ENCODE peak calls at places on chromosomes 13 and 19, in five cellular contexts. One of them, this sample, is unnamed.

GRCh38 chr19:54561840-54562239 is 11.8 kb upstream of the LILRA2 start:
- DNase-seq in kidney epithelial cell: no peak
- DNase-seq in AG04449: no peak
- DNase-seq in CD4-positive, alpha-beta T cell: no peak
- DNase-seq in breast epithelium: no peak
- DNase-seq in this sample: no peak

GRCh38 chr19:49688531-49689132 is 762 bp upstream of the ADM5 start:
- DNase-seq in kidney epithelial cell: no peak
- DNase-seq in AG04449: no peak
- DNase-seq in CD4-positive, alpha-beta T cell: no peak
- DNase-seq in breast epithelium: no peak
- DNase-seq in this sample: no peak

GRCh38 chr13:52162279-52163101 is 3.1 kb upstream of the NEK3 start:
- DNase-seq in breast epithelium: no peak
- DNase-seq in kidney epithelial cell: no peak
- DNase-seq in AG04449: no peak
- DNase-seq in CD4-positive, alpha-beta T cell: no peak
- DNase-seq in this sample: no peak

GRCh38 chr13:50733392-50733791 is 110.1 kb downstream of the DLEU7 start:
- DNase-seq in CD4-positive, alpha-beta T cell: no peak
- DNase-seq in AG04449: no peak
- DNase-seq in kidney epithelial cell: no peak
- DNase-seq in breast epithelium: no peak
- DNase-seq in this sample: no peak

GRCh38 chr19:45154064-45154827 is 6.5 kb downstream of the NKPD1 start:
- DNase-seq in CD4-positive, alpha-beta T cell: no peak
- DNase-seq in kidney epithelial cell: no peak
- DNase-seq in AG04449: peak
- DNase-seq in breast epithelium: no peak
- DNase-seq in this sample: peak

GRCh38 chr13:33910267-33910666 is 92.3 kb downstream of the RFC3 start:
- DNase-seq in breast epithelium: no peak
- DNase-seq in kidney epithelial cell: no peak
- DNase-seq in AG04449: no peak
- DNase-seq in CD4-positive, alpha-beta T cell: no peak
- DNase-seq in this sample: no peak

GRCh38 chr19:11736696-11737095 is 2.0 kb downstream of the ZNF823 start:
- DNase-seq in kidney epithelial cell: no peak
- DNase-seq in breast epithelium: no peak
- DNase-seq in AG04449: no peak
- DNase-seq in CD4-positive, alpha-beta T cell: no peak
- DNase-seq in this sample: peak

GRCh38 chr19:4456843-4457653 is 546 bp downstream of the UBXN6 start:
- DNase-seq in CD4-positive, alpha-beta T cell: peak
- DNase-seq in breast epithelium: no peak
- DNase-seq in AG04449: no peak
- DNase-seq in kidney epithelial cell: no peak
- DNase-seq in this sample: peak

GRCh38 chr19:47302249-47302648 is 7.4 kb upstream of the C5AR1 start:
- DNase-seq in AG04449: no peak
- DNase-seq in kidney epithelial cell: no peak
- DNase-seq in CD4-positive, alpha-beta T cell: no peak
- DNase-seq in breast epithelium: no peak
- DNase-seq in this sample: no peak

GRCh38 chr13:111373486-111373885 is 53.0 kb downstream of the TEX29 start:
- DNase-seq in CD4-positive, alpha-beta T cell: no peak
- DNase-seq in kidney epithelial cell: no peak
- DNase-seq in AG04449: no peak
- DNase-seq in breast epithelium: no peak
- DNase-seq in this sample: no peak

GRCh38 chr19:6828306-6828697 is 55.8 kb downstream of the VAV1 start:
- DNase-seq in AG04449: no peak
- DNase-seq in kidney epithelial cell: peak
- DNase-seq in CD4-positive, alpha-beta T cell: no peak
- DNase-seq in breast epithelium: no peak
- DNase-seq in this sample: peak

GRCh38 chr13:109773276-109773675 is 13.1 kb downstream of the IRS2 start:
- DNase-seq in breast epithelium: no peak
- DNase-seq in AG04449: no peak
- DNase-seq in CD4-positive, alpha-beta T cell: no peak
- DNase-seq in kidney epithelial cell: no peak
- DNase-seq in this sample: peak

GRCh38 chr19:53612762-53613526 is 18.9 kb upstream of the DPRX start:
- DNase-seq in CD4-positive, alpha-beta T cell: no peak
- DNase-seq in kidney epithelial cell: no peak
- DNase-seq in AG04449: no peak
- DNase-seq in breast epithelium: no peak
- DNase-seq in this sample: no peak

GRCh38 chr19:42201489-42202289 is 15.8 kb downstream of the DEDD2 start:
- DNase-seq in breast epithelium: no peak
- DNase-seq in AG04449: no peak
- DNase-seq in kidney epithelial cell: no peak
- DNase-seq in CD4-positive, alpha-beta T cell: peak
- DNase-seq in this sample: no peak

GRCh38 chr13:19984430-19985218 is 26.1 kb downstream of the ZMYM2 start:
- DNase-seq in breast epithelium: no peak
- DNase-seq in CD4-positive, alpha-beta T cell: no peak
- DNase-seq in kidney epithelial cell: peak
- DNase-seq in AG04449: no peak
- DNase-seq in this sample: peak

GRCh38 chr13:39048806-39049205 is 10.6 kb downstream of the NHLRC3 start:
- DNase-seq in kidney epithelial cell: no peak
- DNase-seq in AG04449: no peak
- DNase-seq in breast epithelium: no peak
- DNase-seq in CD4-positive, alpha-beta T cell: no peak
- DNase-seq in this sample: no peak

GRCh38 chr13:101985321-101985720 is 416.5 kb downstream of the FGF14 start:
- DNase-seq in AG04449: no peak
- DNase-seq in breast epithelium: no peak
- DNase-seq in CD4-positive, alpha-beta T cell: no peak
- DNase-seq in kidney epithelial cell: no peak
- DNase-seq in this sample: peak

GRCh38 chr13:113656015-113656588 is 1.9 kb downstream of the ATP4B start:
- DNase-seq in breast epithelium: no peak
- DNase-seq in kidney epithelial cell: no peak
- DNase-seq in CD4-positive, alpha-beta T cell: no peak
- DNase-seq in AG04449: no peak
- DNase-seq in this sample: no peak

GRCh38 chr13:80036845-80037504 is 304.0 kb downstream of the SPRY2 start:
- DNase-seq in kidney epithelial cell: no peak
- DNase-seq in breast epithelium: no peak
- DNase-seq in AG04449: no peak
- DNase-seq in CD4-positive, alpha-beta T cell: no peak
- DNase-seq in this sample: no peak

GRCh38 chr19:13972368-13973155 is 20.3 kb downstream of the DCAF15 start:
- DNase-seq in AG04449: no peak
- DNase-seq in breast epithelium: no peak
- DNase-seq in CD4-positive, alpha-beta T cell: no peak
- DNase-seq in kidney epithelial cell: no peak
- DNase-seq in this sample: no peak

GRCh38 chr19:33444993-33445751 is 71.7 kb downstream of the CEBPG start:
- DNase-seq in AG04449: no peak
- DNase-seq in breast epithelium: no peak
- DNase-seq in CD4-positive, alpha-beta T cell: no peak
- DNase-seq in kidney epithelial cell: no peak
- DNase-seq in this sample: no peak

GRCh38 chr13:57865600-57866294 is 234.2 kb downstream of the PCDH17 start:
- DNase-seq in AG04449: no peak
- DNase-seq in CD4-positive, alpha-beta T cell: no peak
- DNase-seq in kidney epithelial cell: no peak
- DNase-seq in breast epithelium: no peak
- DNase-seq in this sample: peak

GRCh38 chr19:16447015-16447384 is 24.8 kb downstream of the EPS15L1 start:
- DNase-seq in AG04449: peak
- DNase-seq in kidney epithelial cell: peak
- DNase-seq in CD4-positive, alpha-beta T cell: no peak
- DNase-seq in breast epithelium: peak
- DNase-seq in this sample: peak

GRCh38 chr13:114043421-114044053 is 69.7 kb upstream of the C13orf46 start:
- DNase-seq in breast epithelium: peak
- DNase-seq in CD4-positive, alpha-beta T cell: no peak
- DNase-seq in AG04449: no peak
- DNase-seq in kidney epithelial cell: no peak
- DNase-seq in this sample: peak

DNA sequence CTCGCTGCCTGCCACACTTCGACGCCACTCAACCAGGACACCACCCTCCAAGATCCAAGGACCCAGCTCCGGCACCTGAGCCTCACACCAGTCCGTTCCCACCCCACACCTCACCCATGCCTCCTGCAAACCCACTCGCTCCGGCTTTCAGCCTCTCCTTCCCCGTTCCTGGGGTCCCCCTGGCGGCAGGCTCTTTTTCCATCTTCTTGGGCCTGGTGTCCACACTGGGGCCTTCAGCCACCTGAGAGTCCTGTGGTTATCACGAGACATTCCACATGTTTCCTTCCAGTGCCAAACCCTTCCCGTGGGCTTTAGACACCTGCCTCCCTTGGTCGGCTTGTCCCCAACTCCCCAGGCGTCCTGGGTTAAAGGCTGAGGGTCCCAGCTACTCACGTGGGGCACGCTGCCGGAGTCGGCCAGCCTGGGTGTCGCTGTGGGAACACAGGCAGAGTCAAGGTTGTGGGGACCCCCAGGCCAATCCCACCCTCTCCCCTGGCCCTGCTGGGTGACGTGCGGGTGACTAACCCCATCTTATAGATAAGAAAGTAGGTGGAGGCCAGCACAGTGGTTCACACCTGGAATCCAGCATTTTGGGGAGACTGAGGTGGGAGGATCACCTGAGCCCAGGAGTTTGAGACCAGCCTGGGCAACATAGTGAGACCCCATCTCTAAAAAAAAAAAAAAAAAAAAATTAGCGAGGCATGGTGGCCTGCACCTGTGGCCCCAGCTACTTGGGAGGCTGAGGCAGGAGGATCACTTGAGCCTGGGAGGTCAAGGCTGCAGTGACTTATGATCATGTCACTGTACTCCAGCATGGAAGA is 2.0 kb downstream of the JSRP1 start:
- DNase-seq in kidney epithelial cell: no peak
- DNase-seq in AG04449: no peak
- DNase-seq in breast epithelium: no peak
- DNase-seq in CD4-positive, alpha-beta T cell: no peak
- DNase-seq in this sample: no peak
- TF ChIP-seq CTCF in kidney epithelial cell: peak
- TF ChIP-seq CTCF in AG04449: peak
- TF ChIP-seq CTCF in breast epithelium: no peak
- TF ChIP-seq CTCF in CD4-positive, alpha-beta T cell: no peak
- TF ChIP-seq CTCF in this sample: no peak

GRCh38 chr19:38025908-38026307 is 118.9 kb downstream of the SIPA1L3 start:
- DNase-seq in AG04449: no peak
- DNase-seq in breast epithelium: no peak
- DNase-seq in CD4-positive, alpha-beta T cell: no peak
- DNase-seq in kidney epithelial cell: no peak
- DNase-seq in this sample: no peak

GRCh38 chr19:38023661-38024574 is 116.9 kb downstream of the SIPA1L3 start:
- DNase-seq in kidney epithelial cell: no peak
- DNase-seq in CD4-positive, alpha-beta T cell: no peak
- DNase-seq in AG04449: no peak
- DNase-seq in breast epithelium: no peak
- DNase-seq in this sample: no peak

GRCh38 chr19:38021356-38021755 is 114.3 kb downstream of the SIPA1L3 start:
- DNase-seq in breast epithelium: no peak
- DNase-seq in kidney epithelial cell: no peak
- DNase-seq in AG04449: no peak
- DNase-seq in CD4-positive, alpha-beta T cell: no peak
- DNase-seq in this sample: no peak

GRCh38 chr19:38023245-38023644 is 116.2 kb downstream of the SIPA1L3 start:
- DNase-seq in AG04449: no peak
- DNase-seq in breast epithelium: no peak
- DNase-seq in kidney epithelial cell: no peak
- DNase-seq in CD4-positive, alpha-beta T cell: no peak
- DNase-seq in this sample: no peak

GRCh38 chr19:38024991-38025716 is 118.1 kb downstream of the SIPA1L3 start:
- DNase-seq in AG04449: no peak
- DNase-seq in CD4-positive, alpha-beta T cell: no peak
- DNase-seq in kidney epithelial cell: no peak
- DNase-seq in breast epithelium: no peak
- DNase-seq in this sample: no peak
- TF ChIP-seq CTCF in AG04449: no peak
- TF ChIP-seq CTCF in CD4-positive, alpha-beta T cell: no peak
- TF ChIP-seq CTCF in kidney epithelial cell: no peak
- TF ChIP-seq CTCF in breast epithelium: no peak
- TF ChIP-seq CTCF in this sample: no peak

GRCh38 chr19:58042709-58043340 is 9.0 kb downstream of the ZSCAN1 start:
- DNase-seq in AG04449: no peak
- DNase-seq in CD4-positive, alpha-beta T cell: no peak
- DNase-seq in kidney epithelial cell: no peak
- DNase-seq in breast epithelium: no peak
- DNase-seq in this sample: no peak
- TF ChIP-seq CTCF in AG04449: no peak
- TF ChIP-seq CTCF in CD4-positive, alpha-beta T cell: no peak
- TF ChIP-seq CTCF in kidney epithelial cell: no peak
- TF ChIP-seq CTCF in breast epithelium: no peak
- TF ChIP-seq CTCF in this sample: no peak

DNA sequence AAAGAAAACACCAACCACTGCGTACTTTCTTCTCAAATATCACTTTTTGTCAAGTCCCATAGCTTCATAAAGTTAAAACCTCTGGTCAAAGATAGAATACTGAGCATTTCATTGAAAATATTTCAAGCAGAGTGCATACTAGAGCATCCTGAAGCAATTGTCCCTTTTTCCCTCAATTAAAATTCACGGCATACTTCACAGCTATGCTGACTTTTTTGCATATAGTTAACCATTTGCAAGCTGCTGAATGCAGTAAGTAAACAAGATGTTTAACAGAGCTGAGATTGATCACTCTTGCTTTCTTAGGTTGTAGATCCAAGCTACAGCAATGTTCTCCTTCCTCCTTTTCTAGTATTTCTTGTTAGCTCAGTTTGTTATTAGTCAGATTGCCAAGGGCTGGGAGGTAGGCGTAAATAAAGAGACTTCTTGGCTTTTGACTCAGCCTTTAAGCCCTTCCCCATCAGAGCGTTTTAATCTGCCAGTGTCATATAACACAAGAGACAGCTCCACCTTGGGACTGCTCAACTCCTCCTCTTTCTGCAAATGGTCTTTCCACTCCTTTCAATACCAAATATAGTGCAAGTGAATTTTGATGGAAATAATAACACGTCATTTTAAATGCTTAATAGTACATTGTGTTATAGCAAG is at the start of gene SLITRK6:
- DNase-seq in kidney epithelial cell: peak
- DNase-seq in AG04449: peak
- DNase-seq in breast epithelium: no peak
- DNase-seq in CD4-positive, alpha-beta T cell: no peak
- DNase-seq in this sample: peak
- TF ChIP-seq CTCF in kidney epithelial cell: peak
- TF ChIP-seq CTCF in AG04449: no peak
- TF ChIP-seq CTCF in breast epithelium: no peak
- TF ChIP-seq CTCF in CD4-positive, alpha-beta T cell: no peak
- TF ChIP-seq CTCF in this sample: no peak

GRCh38 chr19:28705008-28705407 is 507.9 kb downstream of the UQCRFS1 start:
- DNase-seq in CD4-positive, alpha-beta T cell: no peak
- DNase-seq in breast epithelium: no peak
- DNase-seq in AG04449: peak
- DNase-seq in kidney epithelial cell: peak
- DNase-seq in this sample: no peak
- TF ChIP-seq CTCF in CD4-positive, alpha-beta T cell: no peak
- TF ChIP-seq CTCF in breast epithelium: no peak
- TF ChIP-seq CTCF in AG04449: peak
- TF ChIP-seq CTCF in kidney epithelial cell: peak
- TF ChIP-seq CTCF in this sample: no peak

This sample was measured in MCF 10A.